ENCODE peak calls at places on chromosomes 4 and X, in six cellular contexts. D is ELR; U is ELF-1; H is DMS 273 treated with DMSO at 0.1 percent for 48 hours; Z is cardiac muscle cell; Q is activated naive CD4-positive, alpha-beta T cell treated with anti-CD3 and anti-CD28 coated beads, Interleukin-2, amount 10 ng/mL, durations not matched to agents 7 days and 5 days. B is an unnamed sample.

GRCh38 chrX:101659601-101660063 is at the start of gene ARMCX2:
- DNase-seq in H (no peak), Z (peak; percentile 66), Q (no peak), D (no peak), U (peak; percentile 61), B (peak; percentile 72)

GRCh38 chr4:105092356-105092755 is 54.3 kb upstream of the TET2 start:
- DNase-seq in D (peak; percentile 54), Q (no peak), H (peak; percentile 12), U (no peak), Z (no peak), B (no peak)

GRCh38 chr4:147828361-147828760 is 96.5 kb downstream of the ARHGAP10 start:
- DNase-seq in U (no peak), Q (no peak), D (peak; percentile 47), H (no peak), Z (no peak), B (no peak)

GRCh38 chrX:3216581-3216980 is 129.9 kb downstream of the MXRA5 start:
- DNase-seq in H (no peak), Z (no peak), U (no peak), D (no peak), Q (no peak), B (no peak)

GRCh38 chrX:44344194-44344593 is 722 bp upstream of the EFHC2 start:
- DNase-seq in U (peak; percentile 11), Z (no peak), Q (peak; percentile 81), D (no peak), H (no peak), B (no peak)

GRCh38 chrX:24025741-24026402 is 1.1 kb downstream of the KLHL15 start:
- DNase-seq in H (no peak), Z (no peak), D (peak; percentile 60), U (peak; percentile 77), Q (no peak), B (no peak)

GRCh38 chrX:72126048-72126415 is 5.7 kb downstream of the RTL5 start:
- DNase-seq in D (no peak), Q (no peak), U (no peak), Z (no peak), H (no peak), B (no peak)

GRCh38 chr4:57220734-57221133 is 110.5 kb upstream of the IGFBP7 start:
- DNase-seq in Q (no peak), D (no peak), Z (no peak), H (no peak), U (peak; percentile 40), B (no peak)

GRCh38 chr4:176906693-176907092 is 114.0 kb upstream of the VEGFC start:
- DNase-seq in Q (no peak), Z (no peak), H (no peak), U (no peak), D (no peak), B (no peak)

GRCh38 chrX:35104626-35105025 is 162.0 kb downstream of the FAM47B start:
- DNase-seq in U (no peak), Z (no peak), Q (no peak), H (no peak), D (no peak), B (no peak)

GRCh38 chrX:14729058-14729457 is 143.8 kb downstream of the FANCB start:
- DNase-seq in D (no peak), Z (no peak), Q (no peak), U (no peak), H (no peak), B (no peak)

GRCh38 chr4:186266699-186267467 is 894 bp downstream of the F11 start:
- DNase-seq in Q (no peak), H (no peak), U (peak; percentile 37), D (no peak), Z (peak; percentile 65), B (no peak)

GRCh38 chrX:100368167-100368566 is 41.9 kb downstream of the PCDH19 start:
- DNase-seq in Z (peak; percentile 52), H (peak; percentile 4), D (peak; percentile 0), U (peak; percentile 58), Q (no peak), B (no peak)

GRCh38 chr4:69718376-69719293 is 41.8 kb downstream of the SULT1B1 start:
- DNase-seq in U (no peak), Z (no peak), D (peak; percentile 1), Q (no peak), H (no peak), B (no peak)

GRCh38 chr4:18401435-18401834 is 379.9 kb upstream of the LCORL start:
- DNase-seq in D (no peak), U (no peak), H (no peak), Q (no peak), Z (no peak), B (no peak)

GRCh38 chr4:48254381-48255072 is 15.1 kb downstream of the TEC start:
- DNase-seq in Z (no peak), U (no peak), H (no peak), Q (no peak), D (peak; percentile 26), B (no peak)

GRCh38 chr4:108825737-108826136 is 62.9 kb upstream of the ETNPPL start:
- DNase-seq in Q (no peak), D (no peak), U (no peak), Z (no peak), H (no peak), B (no peak)

GRCh38 chr4:1244978-1245471 is 3.9 kb downstream of the CTBP1 start:
- DNase-seq in Q (peak; percentile 17), U (no peak), D (no peak), Z (no peak), H (no peak), B (no peak)

GRCh38 chrX:111133389-111133788 is 37.4 kb downstream of the PAK3 start:
- DNase-seq in Q (no peak), H (no peak), U (no peak), Z (no peak), D (peak; percentile 30), B (no peak)

GRCh38 chrX:8084023-8084422 is 87.0 kb downstream of the VCX2 start:
- DNase-seq in Z (no peak), D (peak; percentile 53), H (no peak), Q (no peak), U (no peak), B (no peak)

GRCh38 chrX:2658585-2659292 is 32.4 kb upstream of the CD99 start:
- DNase-seq in D (no peak), Q (no peak), H (no peak), U (no peak), Z (no peak), B (no peak)

GRCh38 chrX:15579778-15580747 is 20.7 kb downstream of the ACE2 start:
- DNase-seq in Z (no peak), D (no peak), U (peak; percentile 20), Q (no peak), H (no peak), B (no peak)

GRCh38 chrX:103073442-103073841 is 9.5 kb upstream of the BEX1 start:
- DNase-seq in Z (no peak), D (peak; percentile 55), U (no peak), H (no peak), Q (no peak), B (no peak)